ENCODE peak calls at places on chromosome 13, in five cellular contexts. B, Q, I, N and J are unnamed samples.

GRCh38 chr13:25112856-25113255 is 16.9 kb downstream of the PABPC3 start:
- DNase-seq in N (no peak), B (no peak), I (no peak), Q (no peak), J (no peak)

GRCh38 chr13:114249062-114249461 is 14.4 kb downstream of the CDC16 start:
- DNase-seq in B (no peak), N (no peak), I (no peak), Q (no peak), J (peak)

GRCh38 chr13:106129273-106129672 is 406.2 kb downstream of the EFNB2 start:
- DNase-seq in Q (no peak), N (no peak), I (no peak), B (no peak), J (peak)

GRCh38 chr13:100941811-100942361 is 267.3 kb upstream of the TMTC4 start:
- DNase-seq in B (no peak), I (no peak), N (no peak), Q (no peak), J (no peak)

GRCh38 chr13:33016414-33017409 is at the start of gene KL:
- DNase-seq in N (no peak), I (peak), B (peak), Q (no peak), J (no peak)

GRCh38 chr13:77372275-77372674 is 45.4 kb upstream of the MYCBP2 start:
- DNase-seq in B (no peak), Q (no peak), N (peak), I (no peak), J (no peak)

GRCh38 chr13:45422731-45423130 is 4.6 kb upstream of the SLC25A30 start:
- DNase-seq in I (no peak), N (no peak), B (no peak), Q (no peak), J (no peak)

GRCh38 chr13:106468207-106468606 is 67.3 kb downstream of the EFNB2 start:
- DNase-seq in B (no peak), I (no peak), N (no peak), Q (no peak), J (no peak)

GRCh38 chr13:91036886-91037285 is 310.6 kb upstream of the MIR17HG start:
- DNase-seq in N (no peak), Q (no peak), B (no peak), I (no peak), J (no peak)

GRCh38 chr13:100535401-100536135 is 53.0 kb downstream of the GGACT start:
- DNase-seq in B (no peak), Q (no peak), I (no peak), N (peak), J (no peak)

GRCh38 chr13:24263652-24264051 is 45.7 kb upstream of the C1QTNF9 start:
- DNase-seq in B (peak), I (no peak), Q (no peak), N (peak), J (no peak)

GRCh38 chr13:60448907-60449510 is 52.0 kb downstream of the TDRD3 start:
- DNase-seq in Q (peak), N (peak), B (no peak), I (no peak), J (peak)

GRCh38 chr13:76992548-76993001 is 694 bp downstream of the CLN5 start:
- DNase-seq in B (peak), I (peak), N (peak), Q (no peak), J (peak)

DNA sequence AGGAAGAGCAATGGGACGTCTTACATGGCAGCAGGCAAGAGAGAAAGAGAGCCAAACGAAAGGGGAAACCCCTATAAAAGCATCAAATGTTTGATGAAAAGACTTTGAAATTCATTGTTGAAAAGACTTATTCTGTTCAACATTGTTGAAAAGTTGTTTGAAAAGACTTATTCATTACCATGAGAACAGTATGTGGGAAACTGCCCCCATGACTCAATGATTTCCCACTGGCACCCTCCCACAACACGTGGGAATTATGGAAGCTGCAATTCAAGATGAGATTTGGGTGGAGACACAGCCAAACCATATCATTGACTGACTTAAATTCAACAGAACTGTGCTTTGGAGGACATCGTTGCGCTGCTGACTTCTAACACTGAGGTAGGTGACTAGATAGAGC is 48.0 kb upstream of the RCBTB2 start:
- DNase-seq in I (no peak), B (no peak), N (no peak), Q (no peak), J (peak)
- H3K4me3 ChIP-seq in I (no peak), B (no peak), N (no peak), Q (no peak), J (no peak)

DNA sequence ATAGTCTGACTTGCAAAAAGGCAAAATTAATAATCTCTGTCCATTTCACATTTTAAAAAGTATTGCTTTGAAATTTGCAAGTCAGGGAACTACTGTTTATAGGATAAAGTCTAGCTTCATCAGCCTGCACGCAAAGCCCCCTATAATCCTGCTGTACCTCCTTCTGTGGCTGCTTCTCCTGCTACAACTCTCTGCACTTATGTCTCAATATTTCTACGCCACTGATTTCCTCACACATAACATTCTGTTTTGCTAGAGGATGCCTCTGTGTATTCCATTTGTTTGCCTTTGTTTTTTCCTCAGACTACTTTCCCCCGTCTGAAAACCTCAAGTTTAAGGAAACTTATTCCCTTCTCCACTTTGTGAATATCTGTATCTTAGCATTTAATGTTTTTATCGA is 389.9 kb downstream of the RFC3 start:
- DNase-seq in I (no peak), Q (no peak), N (peak), B (no peak), J (no peak)
- TF ChIP-seq CTCF in I (no peak), Q (no peak), N (no peak), B (no peak), J (no peak)

GRCh38 chr13:112977525-112977924 is 8.5 kb downstream of the MCF2L start:
- DNase-seq in Q (no peak), B (peak), I (no peak), N (no peak), J (no peak)

GRCh38 chr13:112980441-112980840 is 11.4 kb downstream of the MCF2L start:
- DNase-seq in Q (no peak), B (peak), I (no peak), N (no peak), J (no peak)

GRCh38 chr13:112981361-112981905 is 12.4 kb downstream of the MCF2L start:
- DNase-seq in N (no peak), B (no peak), I (no peak), Q (no peak), J (no peak)

GRCh38 chr13:112978561-112979405 is 9.8 kb downstream of the MCF2L start:
- DNase-seq in B (peak), Q (no peak), I (no peak), N (no peak), J (no peak)

GRCh38 chr13:112979406-112979902 is 10.4 kb downstream of the MCF2L start:
- DNase-seq in Q (no peak), N (no peak), B (no peak), I (no peak), J (no peak)
- H3K4me3 ChIP-seq in Q (no peak), N (no peak), B (no peak), I (peak), J (no peak)

DNA sequence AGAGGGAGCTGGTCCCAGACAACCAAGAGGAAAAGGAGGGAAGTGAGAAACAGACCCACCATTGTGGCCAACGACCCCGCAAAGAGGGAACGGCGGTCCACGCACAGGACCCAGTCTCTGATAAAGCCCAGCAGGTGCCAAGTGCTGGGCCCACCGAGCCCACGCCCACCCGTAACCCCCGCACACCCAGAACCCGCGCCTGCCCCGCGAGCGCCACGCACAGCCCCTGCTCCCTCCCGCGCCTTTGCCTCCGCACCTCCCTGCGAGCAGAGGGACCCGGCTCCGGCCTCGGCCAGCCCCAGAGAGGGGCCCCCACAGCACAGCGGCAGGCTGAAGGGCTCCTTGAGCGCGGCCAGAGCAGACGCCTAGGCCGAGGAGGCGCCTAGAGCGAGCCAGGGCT is 1192.2 kb downstream of the PCDH17 start:
- DNase-seq in N (no peak), B (no peak), Q (no peak), I (no peak), J (no peak)
- TF ChIP-seq CTCF in N (no peak), B (no peak), Q (no peak), I (no peak), J (no peak)

GRCh38 chr13:98068511-98068910 is 74.4 kb upstream of the FARP1 start:
- DNase-seq in Q (no peak), N (no peak), I (no peak), B (no peak), J (peak)
- H3K4me3 ChIP-seq in Q (no peak), N (no peak), I (no peak), B (no peak), J (no peak)

DNA sequence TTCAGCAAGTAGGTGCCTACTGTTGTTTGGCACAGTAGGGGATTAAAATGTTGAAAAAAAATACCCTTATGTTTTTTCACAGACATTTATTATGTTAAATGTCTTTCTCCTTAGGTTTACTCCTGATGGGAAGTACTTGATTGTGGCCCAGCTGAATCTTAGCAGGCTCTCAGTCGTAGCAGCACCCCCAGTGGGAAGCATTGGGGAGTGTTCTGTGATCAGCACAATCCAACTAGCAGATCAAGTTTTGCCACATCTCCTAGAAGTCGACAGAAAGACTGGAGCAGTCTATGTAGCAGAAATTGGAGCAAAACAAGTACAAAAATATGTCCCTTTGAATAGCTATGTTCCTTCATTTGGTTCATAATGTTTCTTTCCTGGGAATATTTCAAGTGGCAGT is 9.3 kb downstream of the NHLRC3 start:
- DNase-seq in B (no peak), I (no peak), N (no peak), Q (no peak), J (peak)
- TF ChIP-seq CTCF in B (no peak), I (peak), N (no peak), Q (peak), J (peak)

GRCh38 chr13:48038763-48039162 is 1.2 kb downstream of the NUDT15 start:
- DNase-seq in B (no peak), N (no peak), Q (no peak), I (no peak), J (peak)
- H3K4me3 ChIP-seq in B (no peak), N (peak), Q (no peak), I (peak), J (peak)